ENCODE peak calls at places on chromosome 2, in five cellular contexts. N is stomach, U is kidney, L is neural progenitor cell, Y is cardiac fibroblast. E is an unnamed sample.

GRCh38 chr2:55865095-55865835 is 58.3 kb downstream of the EFEMP1 start:
- DNase-seq in N (no peak), U (no peak), L (no peak), Y (peak), E (peak)

GRCh38 chr2:127453392-127454171 is 35.4 kb downstream of the PROC start:
- DNase-seq in N (no peak), U (no peak), L (peak), Y (peak), E (peak)

GRCh38 chr2:230861564-230862255 is 3.0 kb upstream of the ITM2C start:
- DNase-seq in N (no peak), U (no peak), L (no peak), Y (no peak), E (no peak)

GRCh38 chr2:10922307-10923006 is 10.7 kb downstream of the KCNF1 start:
- DNase-seq in N (no peak), U (no peak), L (no peak), Y (no peak), E (no peak)

GRCh38 chr2:88281302-88282217 is 111.4 kb downstream of the THNSL2 start:
- DNase-seq in N (no peak), U (no peak), L (peak), Y (no peak), E (no peak)

GRCh38 chr2:199160677-199161465 is 296.9 kb downstream of the SATB2 start:
- DNase-seq in N (no peak), U (no peak), L (no peak), Y (peak), E (peak)

GRCh38 chr2:227545990-227546389 is 52.7 kb upstream of the SCYGR2 start:
- DNase-seq in N (no peak), U (no peak), L (no peak), Y (peak), E (peak)

GRCh38 chr2:223580951-223581350 is 21.2 kb downstream of the SCG2 start:
- DNase-seq in N (no peak), U (no peak), L (peak), Y (peak), E (peak)

GRCh38 chr2:41968182-41968578 is 79.6 kb upstream of the PKDCC start:
- DNase-seq in N (no peak), U (no peak), L (no peak), Y (no peak), E (no peak)

GRCh38 chr2:136131961-136132839 is 14.3 kb upstream of the CXCR4 start:
- DNase-seq in N (peak), U (no peak), L (no peak), Y (no peak), E (no peak)

GRCh38 chr2:25688236-25688635 is 14.9 kb upstream of the DTNB start:
- DNase-seq in N (no peak), U (no peak), L (no peak), Y (no peak), E (no peak)

GRCh38 chr2:94987074-94988020 is 38.2 kb upstream of the MAL start:
- DNase-seq in N (no peak), U (no peak), L (no peak), Y (no peak), E (no peak)

GRCh38 chr2:236366406-236366805 is 102.2 kb upstream of the ASB18 start:
- DNase-seq in N (no peak), U (no peak), L (no peak), Y (no peak), E (no peak)

GRCh38 chr2:68714866-68715265 is 19.7 kb upstream of the ARHGAP25 start:
- DNase-seq in N (peak), U (peak), L (no peak), Y (peak), E (peak)

GRCh38 chr2:25177369-25177641 is 8.9 kb upstream of the POMC start:
- DNase-seq in N (no peak), U (no peak), L (no peak), Y (no peak), E (no peak)

GRCh38 chr2:227623225-227623624 is 5.9 kb downstream of the SCYGR4 start:
- DNase-seq in N (no peak), U (no peak), L (no peak), Y (peak), E (peak)

GRCh38 chr2:59713577-59713976 is 839.9 kb downstream of the BCL11A start:
- DNase-seq in N (no peak), U (no peak), L (no peak), Y (no peak), E (no peak)

GRCh38 chr2:45178854-45179253 is 169.6 kb upstream of the SIX2 start:
- DNase-seq in N (no peak), U (no peak), L (no peak), Y (peak), E (no peak)

GRCh38 chr2:43127208-43127940 is 99.0 kb downstream of the ZFP36L2 start:
- DNase-seq in N (peak), U (peak), L (peak), Y (peak), E (peak)

GRCh38 chr2:126864861-126865260 is 33.8 kb upstream of the TEX51 start:
- DNase-seq in N (no peak), U (no peak), L (no peak), Y (no peak), E (no peak)

GRCh38 chr2:121076885-121077549 is 208.0 kb downstream of the TFCP2L1 start:
- DNase-seq in N (peak), U (no peak), L (peak), Y (peak), E (peak)

GRCh38 chr2:157269922-157270321 is 12.4 kb downstream of the GALNT5 start:
- DNase-seq in N (no peak), U (no peak), L (no peak), Y (no peak), E (no peak)

GRCh38 chr2:39696838-39697237 is 31.1 kb downstream of the TMEM178A start:
- DNase-seq in N (no peak), U (no peak), L (no peak), Y (peak), E (peak)
- TF ChIP-seq CTCF in N (no peak), U (peak), L (no peak), Y (peak), E (peak)

GRCh38 chr2:168137510-168138180 is 109.8 kb downstream of the STK39 start:
- DNase-seq in N (no peak), U (no peak), L (peak), Y (no peak), E (no peak)
- H3K4me3 ChIP-seq in N (no peak), U (no peak), L (no peak), Y (no peak), E (no peak)

GRCh38 chr2:65430515-65431416 is 1.6 kb downstream of the SPRED2 start:
- DNase-seq in N (peak), U (peak), L (peak), Y (peak), E (peak)

GRCh38 chr2:65429799-65430514 is 2.4 kb downstream of the SPRED2 start:
- DNase-seq in N (peak), U (no peak), L (peak), Y (no peak), E (no peak)

GRCh38 chr2:65434592-65435241 is 2.3 kb upstream of the SPRED2 start:
- DNase-seq in N (no peak), U (no peak), L (no peak), Y (no peak), E (no peak)

GRCh38 chr2:65431417-65432226 is 777 bp downstream of the SPRED2 start:
- DNase-seq in N (peak), U (peak), L (peak), Y (peak), E (peak)

GRCh38 chr2:65432227-65433190 is at the start of gene SPRED2:
- DNase-seq in N (peak), U (peak), L (peak), Y (peak), E (peak)
- TF ChIP-seq CTCF in N (no peak), U (no peak), L (peak), Y (no peak), E (peak)

GRCh38 chr2:240583774-240584173 is 2.8 kb upstream of the CAPN10 start:
- DNase-seq in N (no peak), U (peak), L (no peak), Y (no peak), E (no peak)

GRCh38 chr2:240585681-240586197 is 795 bp upstream of the CAPN10 start:
- DNase-seq in N (no peak), U (peak), L (peak), Y (no peak), E (no peak)

GRCh38 chr2:240586198-240586918 is at the start of gene CAPN10:
- DNase-seq in N (peak), U (peak), L (peak), Y (peak), E (peak)

GRCh38 chr2:240584486-240585031 is 2.0 kb upstream of the CAPN10 start:
- DNase-seq in N (no peak), U (peak), L (peak), Y (peak), E (peak)

DNA sequence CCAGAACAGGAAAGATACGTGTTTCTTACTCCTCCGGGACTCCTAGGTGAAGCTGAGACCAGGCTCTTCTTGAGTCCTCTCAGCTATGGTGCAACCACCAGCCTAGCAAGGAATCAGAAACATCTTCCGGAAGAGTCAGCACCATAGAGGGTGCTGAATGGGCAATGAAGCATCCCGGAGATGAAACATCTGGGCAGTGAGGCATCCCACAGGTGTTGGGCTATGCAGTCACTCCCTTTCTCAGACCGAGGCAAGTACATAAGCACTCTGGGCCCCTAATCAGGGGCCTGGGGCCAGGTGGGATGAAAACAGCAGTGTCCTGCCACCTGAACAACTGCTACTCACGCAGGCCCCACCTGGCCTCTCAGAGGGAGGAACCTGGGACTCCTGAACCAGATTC is 1.4 kb upstream of the CAPN10 start:
- DNase-seq in N (no peak), U (peak), L (no peak), Y (no peak), E (no peak)
- H3K4me3 ChIP-seq in N (peak), U (peak), L (peak), Y (peak), E (peak)

GRCh38 chr2:98649135-98649991 is 41.0 kb downstream of the UNC50 start:
- DNase-seq in N (peak), U (peak), L (peak), Y (peak), E (peak)
- TF ChIP-seq CTCF in N (peak), U (peak), L (peak), Y (peak), E (peak)

GRCh38 chr2:218294430-218294999 is 2.2 kb upstream of the TMBIM1 start:
- DNase-seq in N (peak), U (no peak), L (no peak), Y (no peak), E (peak)

GRCh38 chr2:218293715-218294429 is 1.6 kb upstream of the TMBIM1 start:
- DNase-seq in N (no peak), U (no peak), L (no peak), Y (no peak), E (peak)

GRCh38 chr2:218291934-218292699 is at the start of gene TMBIM1:
- DNase-seq in N (peak), U (peak), L (peak), Y (peak), E (peak)

GRCh38 chr2:218291318-218291933 is 877 bp downstream of the TMBIM1 start:
- DNase-seq in N (peak), U (no peak), L (no peak), Y (no peak), E (no peak)

GRCh38 chr2:218292700-218293014 is 354 bp upstream of the TMBIM1 start:
- DNase-seq in N (no peak), U (no peak), L (no peak), Y (no peak), E (no peak)
- H3K4me3 ChIP-seq in N (peak), U (peak), L (peak), Y (no peak), E (peak)

DNA sequence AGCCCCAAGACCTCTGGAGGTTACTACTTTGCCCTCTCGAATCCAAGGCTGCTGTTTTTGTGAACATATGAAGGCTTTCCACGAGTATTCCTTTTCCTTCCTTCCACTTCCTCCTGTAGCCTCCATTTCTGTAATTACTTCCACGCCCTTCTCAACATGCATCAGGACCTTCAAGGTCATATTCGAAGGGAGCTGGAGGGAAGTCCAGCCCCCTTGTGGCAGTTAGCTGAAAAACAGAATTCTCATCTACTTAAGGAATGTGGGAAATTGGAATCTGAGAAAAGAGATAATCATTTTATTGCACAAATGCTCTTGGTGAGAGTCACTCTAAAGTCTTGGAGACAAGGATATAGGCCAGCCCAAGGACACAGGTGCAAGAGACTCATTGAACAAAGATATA is 1000.2 kb downstream of the TDRD15 start:
- DNase-seq in N (no peak), U (no peak), L (no peak), Y (peak), E (no peak)
- TF ChIP-seq CTCF in N (no peak), U (no peak), L (peak), Y (no peak), E (no peak)

E was measured in epithelial cell of esophagus.